ENCODE peak calls at places on chromosome 9, in nine cellular contexts. One of them, this sample, is unnamed.
A peak's percentile ranks its signal among the peaks of the same experiment; 100 is the strongest.

GRCh38 chr9:15373201-15373530 is 49.5 kb upstream of the SNAPC3 start:
- DNase-seq in CD4-positive, alpha-beta T cell: no peak
- DNase-seq in B cell: no peak
- DNase-seq in astrocyte: peak; percentile 77
- DNase-seq in endothelial cell: no peak
- DNase-seq in WTC11: no peak
- DNase-seq in psoas muscle: no peak
- DNase-seq in cardiac muscle cell: peak; percentile 52
- DNase-seq in AG10803: peak; percentile 79
- DNase-seq in this sample: no peak

GRCh38 chr9:114884787-114885452 is 45.5 kb downstream of the TNFSF8 start:
- DNase-seq in WTC11: no peak
- DNase-seq in endothelial cell: no peak
- DNase-seq in cardiac muscle cell: no peak
- DNase-seq in B cell: no peak
- DNase-seq in AG10803: no peak
- DNase-seq in psoas muscle: no peak
- DNase-seq in CD4-positive, alpha-beta T cell: no peak
- DNase-seq in astrocyte: no peak
- DNase-seq in this sample: no peak

GRCh38 chr9:407255-407654 is 192.6 kb downstream of the DOCK8 start:
- DNase-seq in WTC11: no peak
- DNase-seq in B cell: no peak
- DNase-seq in astrocyte: no peak
- DNase-seq in CD4-positive, alpha-beta T cell: no peak
- DNase-seq in endothelial cell: no peak
- DNase-seq in cardiac muscle cell: peak; percentile 25
- DNase-seq in psoas muscle: no peak
- DNase-seq in AG10803: no peak
- DNase-seq in this sample: no peak

GRCh38 chr9:7967851-7968250 is 168.3 kb upstream of the DMAC1 start:
- DNase-seq in astrocyte: no peak
- DNase-seq in endothelial cell: no peak
- DNase-seq in WTC11: no peak
- DNase-seq in psoas muscle: no peak
- DNase-seq in cardiac muscle cell: no peak
- DNase-seq in AG10803: no peak
- DNase-seq in B cell: no peak
- DNase-seq in CD4-positive, alpha-beta T cell: no peak
- DNase-seq in this sample: no peak

GRCh38 chr9:34291423-34291822 is 37.6 kb downstream of the KIF24 start:
- DNase-seq in B cell: no peak
- DNase-seq in CD4-positive, alpha-beta T cell: no peak
- DNase-seq in cardiac muscle cell: no peak
- DNase-seq in endothelial cell: no peak
- DNase-seq in WTC11: no peak
- DNase-seq in astrocyte: no peak
- DNase-seq in psoas muscle: no peak
- DNase-seq in AG10803: no peak
- DNase-seq in this sample: no peak

GRCh38 chr9:6232546-6232945 is 16.9 kb downstream of the IL33 start:
- DNase-seq in B cell: no peak
- DNase-seq in CD4-positive, alpha-beta T cell: no peak
- DNase-seq in endothelial cell: no peak
- DNase-seq in AG10803: no peak
- DNase-seq in cardiac muscle cell: no peak
- DNase-seq in astrocyte: no peak
- DNase-seq in WTC11: no peak
- DNase-seq in psoas muscle: no peak
- DNase-seq in this sample: no peak

GRCh38 chr9:27888661-27889295 is 315.5 kb upstream of the C9orf72 start:
- DNase-seq in AG10803: no peak
- DNase-seq in cardiac muscle cell: peak; percentile 2
- DNase-seq in CD4-positive, alpha-beta T cell: peak; percentile 4
- DNase-seq in psoas muscle: no peak
- DNase-seq in WTC11: peak; percentile 82
- DNase-seq in B cell: peak; percentile 25
- DNase-seq in astrocyte: no peak
- DNase-seq in endothelial cell: peak; percentile 11
- DNase-seq in this sample: no peak

GRCh38 chr9:111940697-111941096 is 44.1 kb downstream of the UGCG start:
- DNase-seq in WTC11: no peak
- DNase-seq in cardiac muscle cell: peak; percentile 43
- DNase-seq in astrocyte: peak; percentile 81
- DNase-seq in B cell: no peak
- DNase-seq in endothelial cell: no peak
- DNase-seq in CD4-positive, alpha-beta T cell: no peak
- DNase-seq in psoas muscle: no peak
- DNase-seq in AG10803: peak; percentile 39
- DNase-seq in this sample: no peak

GRCh38 chr9:133429641-133430161 is 7.5 kb downstream of the ADAMTS13 start:
- DNase-seq in AG10803: no peak
- DNase-seq in CD4-positive, alpha-beta T cell: no peak
- DNase-seq in B cell: peak; percentile 59
- DNase-seq in endothelial cell: peak; percentile 75
- DNase-seq in WTC11: peak; percentile 88
- DNase-seq in cardiac muscle cell: peak; percentile 42
- DNase-seq in psoas muscle: no peak
- DNase-seq in astrocyte: peak; percentile 8
- DNase-seq in this sample: peak; percentile 50

GRCh38 chr9:4497855-4498254 is 7.6 kb downstream of the SLC1A1 start:
- DNase-seq in B cell: no peak
- DNase-seq in AG10803: peak; percentile 81
- DNase-seq in cardiac muscle cell: no peak
- DNase-seq in endothelial cell: no peak
- DNase-seq in astrocyte: peak; percentile 58
- DNase-seq in WTC11: no peak
- DNase-seq in psoas muscle: no peak
- DNase-seq in CD4-positive, alpha-beta T cell: no peak
- DNase-seq in this sample: no peak
- TF ChIP-seq CTCF in B cell: no peak
- TF ChIP-seq CTCF in AG10803: no peak
- TF ChIP-seq CTCF in cardiac muscle cell: no peak
- TF ChIP-seq CTCF in endothelial cell: no peak
- TF ChIP-seq CTCF in astrocyte: no peak
- TF ChIP-seq CTCF in WTC11: no peak
- TF ChIP-seq CTCF in psoas muscle: no peak
- TF ChIP-seq CTCF in CD4-positive, alpha-beta T cell: no peak
- TF ChIP-seq CTCF in this sample: no peak

GRCh38 chr9:21728781-21729180 is 73.7 kb upstream of the MTAP start:
- DNase-seq in CD4-positive, alpha-beta T cell: no peak
- DNase-seq in B cell: no peak
- DNase-seq in psoas muscle: no peak
- DNase-seq in astrocyte: peak; percentile 96
- DNase-seq in AG10803: peak; percentile 71
- DNase-seq in endothelial cell: no peak
- DNase-seq in WTC11: no peak
- DNase-seq in cardiac muscle cell: peak; percentile 54
- DNase-seq in this sample: no peak

GRCh38 chr9:21730899-21731298 is 71.5 kb upstream of the MTAP start:
- DNase-seq in B cell: no peak
- DNase-seq in endothelial cell: no peak
- DNase-seq in cardiac muscle cell: no peak
- DNase-seq in WTC11: no peak
- DNase-seq in psoas muscle: no peak
- DNase-seq in astrocyte: peak; percentile 44
- DNase-seq in CD4-positive, alpha-beta T cell: no peak
- DNase-seq in AG10803: no peak
- DNase-seq in this sample: no peak
- TF ChIP-seq CTCF in B cell: no peak
- TF ChIP-seq CTCF in endothelial cell: no peak
- TF ChIP-seq CTCF in cardiac muscle cell: no peak
- TF ChIP-seq CTCF in WTC11: no peak
- TF ChIP-seq CTCF in psoas muscle: no peak
- TF ChIP-seq CTCF in astrocyte: no peak
- TF ChIP-seq CTCF in CD4-positive, alpha-beta T cell: no peak
- TF ChIP-seq CTCF in AG10803: no peak
- TF ChIP-seq CTCF in this sample: no peak

DNA sequence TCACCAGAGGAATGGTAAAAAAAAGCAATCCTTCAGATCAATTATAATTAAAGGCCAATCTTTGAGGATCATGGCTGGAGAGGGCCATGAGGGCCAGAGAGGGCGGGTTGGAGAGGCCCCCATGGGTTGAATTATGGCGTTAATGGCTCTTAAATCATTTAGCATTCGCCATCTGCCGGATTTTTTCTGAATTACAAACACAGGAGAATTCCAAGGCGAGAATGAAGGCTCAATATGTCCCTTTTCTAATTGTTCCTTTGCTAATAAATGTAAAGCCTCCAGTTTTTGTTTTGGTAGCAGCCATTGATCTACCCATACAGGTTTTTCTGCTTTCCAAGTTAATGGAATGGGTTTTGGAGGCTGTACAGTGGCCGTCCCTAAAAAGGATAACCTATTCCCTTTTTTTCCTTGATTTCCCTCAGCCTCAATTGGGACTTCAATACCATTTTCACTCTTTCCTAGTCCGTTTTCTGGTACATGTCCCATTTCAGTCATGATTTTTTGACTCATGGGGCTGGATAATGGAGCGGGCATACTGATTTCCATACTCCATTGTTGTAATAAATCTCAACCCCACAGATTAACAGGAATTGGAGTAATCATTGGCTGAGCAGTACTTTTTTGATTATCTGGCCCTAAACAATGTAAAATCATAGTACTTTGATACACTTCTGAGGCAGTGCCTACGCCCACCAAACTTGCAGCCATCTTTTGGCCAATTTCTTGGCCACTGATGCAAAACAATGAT is 6.7 kb upstream of the TMEM141 start:
- DNase-seq in CD4-positive, alpha-beta T cell: no peak
- DNase-seq in B cell: no peak
- DNase-seq in WTC11: no peak
- DNase-seq in cardiac muscle cell: peak; percentile 46
- DNase-seq in psoas muscle: no peak
- DNase-seq in endothelial cell: no peak
- DNase-seq in AG10803: peak; percentile 33
- DNase-seq in astrocyte: no peak
- DNase-seq in this sample: no peak
- TF ChIP-seq CTCF in CD4-positive, alpha-beta T cell: peak; percentile 52
- TF ChIP-seq CTCF in B cell: peak; percentile 71
- TF ChIP-seq CTCF in WTC11: no peak
- TF ChIP-seq CTCF in cardiac muscle cell: peak; percentile 19
- TF ChIP-seq CTCF in psoas muscle: peak; percentile 39
- TF ChIP-seq CTCF in endothelial cell: peak; percentile 41
- TF ChIP-seq CTCF in AG10803: peak; percentile 41
- TF ChIP-seq CTCF in astrocyte: peak; percentile 18
- TF ChIP-seq CTCF in this sample: peak; percentile 67

GRCh38 chr9:135439916-135440315 is 39.7 kb upstream of the PPP1R26 start:
- DNase-seq in WTC11: no peak
- DNase-seq in endothelial cell: no peak
- DNase-seq in B cell: no peak
- DNase-seq in CD4-positive, alpha-beta T cell: no peak
- DNase-seq in AG10803: no peak
- DNase-seq in cardiac muscle cell: no peak
- DNase-seq in psoas muscle: no peak
- DNase-seq in astrocyte: no peak
- DNase-seq in this sample: no peak

GRCh38 chr9:135437259-135437658 is 42.3 kb upstream of the PPP1R26 start:
- DNase-seq in CD4-positive, alpha-beta T cell: no peak
- DNase-seq in psoas muscle: no peak
- DNase-seq in WTC11: no peak
- DNase-seq in endothelial cell: no peak
- DNase-seq in B cell: no peak
- DNase-seq in AG10803: no peak
- DNase-seq in cardiac muscle cell: no peak
- DNase-seq in astrocyte: no peak
- DNase-seq in this sample: no peak

GRCh38 chr9:135443811-135444470 is 35.6 kb upstream of the PPP1R26 start:
- DNase-seq in B cell: no peak
- DNase-seq in WTC11: no peak
- DNase-seq in AG10803: no peak
- DNase-seq in psoas muscle: no peak
- DNase-seq in endothelial cell: no peak
- DNase-seq in cardiac muscle cell: no peak
- DNase-seq in astrocyte: no peak
- DNase-seq in CD4-positive, alpha-beta T cell: no peak
- DNase-seq in this sample: no peak

DNA sequence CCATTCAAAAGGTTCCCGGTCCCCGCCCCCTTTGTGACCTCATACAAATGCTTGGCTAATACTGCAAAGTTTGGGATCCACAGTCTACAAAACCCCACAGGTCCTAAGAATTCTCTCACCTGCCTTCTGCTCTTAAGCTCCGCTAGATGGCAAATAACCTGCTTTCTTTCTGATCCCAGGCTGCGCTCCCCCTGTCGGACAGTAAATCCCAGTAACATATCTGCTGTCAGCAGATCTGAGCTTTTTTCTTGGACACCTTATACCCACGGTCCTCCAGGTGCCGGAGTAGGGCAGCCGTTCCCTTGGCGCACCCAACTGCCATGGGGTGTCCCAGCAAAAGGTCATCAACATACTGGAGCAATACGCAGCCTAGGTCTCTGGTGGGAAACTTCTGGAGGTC is 39.0 kb upstream of the PPP1R26 start:
- DNase-seq in AG10803: no peak
- DNase-seq in WTC11: peak; percentile 24
- DNase-seq in endothelial cell: no peak
- DNase-seq in astrocyte: no peak
- DNase-seq in cardiac muscle cell: no peak
- DNase-seq in CD4-positive, alpha-beta T cell: no peak
- DNase-seq in psoas muscle: no peak
- DNase-seq in B cell: no peak
- DNase-seq in this sample: no peak
- TF ChIP-seq CTCF in AG10803: peak; percentile 7
- TF ChIP-seq CTCF in WTC11: no peak
- TF ChIP-seq CTCF in endothelial cell: no peak
- TF ChIP-seq CTCF in astrocyte: no peak
- TF ChIP-seq CTCF in cardiac muscle cell: peak; percentile 19
- TF ChIP-seq CTCF in CD4-positive, alpha-beta T cell: no peak
- TF ChIP-seq CTCF in psoas muscle: no peak
- TF ChIP-seq CTCF in B cell: no peak
- TF ChIP-seq CTCF in this sample: no peak

DNA sequence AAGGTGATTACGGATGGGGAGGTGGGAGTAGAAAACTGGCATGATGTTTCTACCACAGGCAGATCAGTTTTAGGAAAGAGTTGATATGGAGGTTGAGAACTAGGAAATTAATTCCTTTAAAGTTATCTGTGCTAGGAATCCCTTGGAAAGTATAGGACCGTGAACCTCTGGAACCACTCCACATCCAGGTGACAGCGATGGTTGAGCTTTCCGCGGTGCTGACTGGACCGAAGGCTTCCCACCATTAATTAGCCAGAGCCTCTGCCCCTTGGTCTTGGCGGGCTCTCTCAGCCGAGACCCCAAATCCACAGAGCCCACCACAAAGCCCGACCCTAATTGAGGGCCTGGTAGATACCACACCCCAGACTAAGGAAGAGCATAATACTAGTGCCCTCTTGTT is 147.3 kb downstream of the MELK start:
- DNase-seq in B cell: no peak
- DNase-seq in WTC11: no peak
- DNase-seq in CD4-positive, alpha-beta T cell: no peak
- DNase-seq in psoas muscle: no peak
- DNase-seq in cardiac muscle cell: no peak
- DNase-seq in astrocyte: no peak
- DNase-seq in endothelial cell: no peak
- DNase-seq in AG10803: no peak
- DNase-seq in this sample: no peak
- TF ChIP-seq CTCF in B cell: no peak
- TF ChIP-seq CTCF in WTC11: no peak
- TF ChIP-seq CTCF in CD4-positive, alpha-beta T cell: no peak
- TF ChIP-seq CTCF in psoas muscle: no peak
- TF ChIP-seq CTCF in cardiac muscle cell: no peak
- TF ChIP-seq CTCF in astrocyte: no peak
- TF ChIP-seq CTCF in endothelial cell: no peak
- TF ChIP-seq CTCF in AG10803: no peak
- TF ChIP-seq CTCF in this sample: no peak